ENCODE peak calls at places on chromosomes 3 and 15, in ten cellular contexts. K is neuronal stem cell; E is fibroblast of mammary gland; W is hippocampal formation; X is CD4-positive, alpha-beta T cell; F is NCI-H1436; V is activated T-helper 9 cell treated with anti-CD3 and anti-CD28 coated beads, Interleukin-2, amount 50 U/mL, for 16 hours; H is T-helper 1 cell; C is GM23248; D is cardiac fibroblast. T is an unnamed sample.

GRCh38 chr3:186109897-186110803 is 1.3 kb upstream of the ETV5 start:
- DNase-seq in K (no peak), E (peak), W (no peak), X (peak), F (no peak), V (no peak), H (no peak), C (peak), D (peak), T (no peak)

GRCh38 chr15:31472636-31473383 is 146.2 kb downstream of the KLF13 start:
- DNase-seq in K (no peak), E (peak), W (no peak), X (peak), F (no peak), V (peak), H (peak), C (peak), D (peak), T (no peak)

GRCh38 chr15:51861557-51862350 is 32.3 kb downstream of the TMOD3 start:
- DNase-seq in K (no peak), E (no peak), W (no peak), X (peak), F (no peak), V (peak), H (peak), C (no peak), D (no peak), T (no peak)

GRCh38 chr3:142568393-142569017 is 10.0 kb downstream of the ATR start:
- DNase-seq in K (no peak), E (no peak), W (no peak), X (no peak), F (no peak), V (no peak), H (no peak), C (no peak), D (no peak), T (no peak)

GRCh38 chr15:43932907-43933306 is 106.1 kb downstream of the WDR76 start:
- DNase-seq in K (no peak), E (no peak), W (no peak), X (no peak), F (peak), V (no peak), H (no peak), C (peak), D (peak), T (no peak)

GRCh38 chr3:10380906-10381795 is 60.2 kb upstream of the SEC13 start:
- DNase-seq in K (no peak), E (peak), W (no peak), X (no peak), F (no peak), V (no peak), H (no peak), C (peak), D (peak), T (no peak)

GRCh38 chr15:71691700-71692417 is 118.5 kb upstream of the NR2E3 start:
- DNase-seq in K (no peak), E (peak), W (no peak), X (no peak), F (no peak), V (no peak), H (no peak), C (peak), D (peak), T (peak)

GRCh38 chr3:121167374-121168139 is 259.6 kb downstream of the STXBP5L start:
- DNase-seq in K (no peak), E (no peak), W (no peak), X (no peak), F (no peak), V (no peak), H (no peak), C (no peak), D (no peak), T (no peak)

GRCh38 chr15:48796930-48797329 is 13.9 kb downstream of the CEP152 start:
- DNase-seq in K (no peak), E (peak), W (no peak), X (no peak), F (no peak), V (no peak), H (no peak), C (peak), D (peak), T (peak)

GRCh38 chr15:100291106-100291505 is 50.7 kb downstream of the ADAMTS17 start:
- DNase-seq in K (no peak), E (peak), W (no peak), X (no peak), F (no peak), V (no peak), H (no peak), C (peak), D (peak), T (no peak)

GRCh38 chr3:123660276-123660675 is 75.4 kb upstream of the HACD2 start:
- DNase-seq in K (no peak), E (no peak), W (no peak), X (no peak), F (no peak), V (no peak), H (no peak), C (no peak), D (no peak), T (no peak)

GRCh38 chr15:83323296-83323711 is 38.8 kb upstream of the BNC1 start:
- DNase-seq in K (no peak), E (peak), W (no peak), X (no peak), F (no peak), V (no peak), H (no peak), C (peak), D (peak), T (peak)

GRCh38 chr3:63976166-63976861 is 47.0 kb downstream of the PSMD6 start:
- DNase-seq in K (no peak), E (peak), W (no peak), X (no peak), F (no peak), V (no peak), H (no peak), C (peak), D (peak), T (no peak)

GRCh38 chr3:49493901-49494300 is 23.8 kb downstream of the DAG1 start:
- DNase-seq in K (no peak), E (no peak), W (no peak), X (no peak), F (no peak), V (no peak), H (no peak), C (peak), D (no peak), T (no peak)

GRCh38 chr15:33086500-33087141 is 107.9 kb downstream of the FMN1 start:
- DNase-seq in K (no peak), E (peak), W (peak), X (no peak), F (peak), V (no peak), H (no peak), C (peak), D (peak), T (peak)

T was measured in RCC 7860.